ENCODE peak calls at places on chromosomes 5 and 9, in six cellular contexts. One of them, this sample, is unnamed.

GRCh38 chr5:153907170-153907775 is 131.4 kb downstream of the FAM114A2 start:
- DNase-seq in hypothalamus: no peak
- DNase-seq in fibroblast of mammary gland: peak
- DNase-seq in activated naive CD4-positive, alpha-beta T cell treated with Interleukin-2 at 50 U/mL for 16 hours: no peak
- DNase-seq in M059J: no peak
- DNase-seq in EL: no peak
- DNase-seq in this sample: no peak

GRCh38 chr9:22512495-22512894 is 65.9 kb downstream of the DMRTA1 start:
- DNase-seq in hypothalamus: no peak
- DNase-seq in fibroblast of mammary gland: no peak
- DNase-seq in activated naive CD4-positive, alpha-beta T cell treated with Interleukin-2 at 50 U/mL for 16 hours: no peak
- DNase-seq in M059J: no peak
- DNase-seq in EL: no peak
- DNase-seq in this sample: no peak

GRCh38 chr9:130276121-130276520 is 10.6 kb downstream of the HMCN2 start:
- DNase-seq in hypothalamus: no peak
- DNase-seq in fibroblast of mammary gland: peak
- DNase-seq in activated naive CD4-positive, alpha-beta T cell treated with Interleukin-2 at 50 U/mL for 16 hours: no peak
- DNase-seq in M059J: peak
- DNase-seq in EL: peak
- DNase-seq in this sample: no peak

GRCh38 chr5:983238-983524 is 25.4 kb upstream of the NKD2 start:
- DNase-seq in hypothalamus: no peak
- DNase-seq in fibroblast of mammary gland: no peak
- DNase-seq in activated naive CD4-positive, alpha-beta T cell treated with Interleukin-2 at 50 U/mL for 16 hours: no peak
- DNase-seq in M059J: no peak
- DNase-seq in EL: no peak
- DNase-seq in this sample: no peak

GRCh38 chr9:83062653-83063527 is at the start of gene RASEF:
- DNase-seq in hypothalamus: no peak
- DNase-seq in fibroblast of mammary gland: no peak
- DNase-seq in activated naive CD4-positive, alpha-beta T cell treated with Interleukin-2 at 50 U/mL for 16 hours: no peak
- DNase-seq in M059J: peak
- DNase-seq in EL: peak
- DNase-seq in this sample: no peak

GRCh38 chr9:36748322-36748899 is 175.7 kb downstream of the MELK start:
- DNase-seq in hypothalamus: no peak
- DNase-seq in fibroblast of mammary gland: peak
- DNase-seq in activated naive CD4-positive, alpha-beta T cell treated with Interleukin-2 at 50 U/mL for 16 hours: peak
- DNase-seq in M059J: peak
- DNase-seq in EL: peak
- DNase-seq in this sample: peak

GRCh38 chr5:169629847-169630548 is 7.1 kb upstream of the DOCK2 start:
- DNase-seq in hypothalamus: no peak
- DNase-seq in fibroblast of mammary gland: peak
- DNase-seq in activated naive CD4-positive, alpha-beta T cell treated with Interleukin-2 at 50 U/mL for 16 hours: no peak
- DNase-seq in M059J: peak
- DNase-seq in EL: peak
- DNase-seq in this sample: no peak

GRCh38 chr9:69455311-69455710 is 130.3 kb downstream of the ENTREP1 start:
- DNase-seq in hypothalamus: no peak
- DNase-seq in fibroblast of mammary gland: no peak
- DNase-seq in activated naive CD4-positive, alpha-beta T cell treated with Interleukin-2 at 50 U/mL for 16 hours: no peak
- DNase-seq in M059J: no peak
- DNase-seq in EL: no peak
- DNase-seq in this sample: no peak

GRCh38 chr9:33924978-33925797 is 108.2 kb downstream of the UBE2R2 start:
- DNase-seq in hypothalamus: peak
- DNase-seq in fibroblast of mammary gland: peak
- DNase-seq in activated naive CD4-positive, alpha-beta T cell treated with Interleukin-2 at 50 U/mL for 16 hours: no peak
- DNase-seq in M059J: peak
- DNase-seq in EL: peak
- DNase-seq in this sample: peak

GRCh38 chr9:127746959-127747569 is 12.0 kb upstream of the TOR2A start:
- DNase-seq in hypothalamus: no peak
- DNase-seq in fibroblast of mammary gland: no peak
- DNase-seq in activated naive CD4-positive, alpha-beta T cell treated with Interleukin-2 at 50 U/mL for 16 hours: no peak
- DNase-seq in M059J: no peak
- DNase-seq in EL: no peak
- DNase-seq in this sample: no peak

GRCh38 chr9:89924611-89925010 is 319.8 kb downstream of the GADD45G start:
- DNase-seq in hypothalamus: no peak
- DNase-seq in fibroblast of mammary gland: no peak
- DNase-seq in activated naive CD4-positive, alpha-beta T cell treated with Interleukin-2 at 50 U/mL for 16 hours: no peak
- DNase-seq in M059J: no peak
- DNase-seq in EL: no peak
- DNase-seq in this sample: no peak

GRCh38 chr9:88826651-88827245 is 164.5 kb upstream of the S1PR3 start:
- DNase-seq in hypothalamus: no peak
- DNase-seq in fibroblast of mammary gland: peak
- DNase-seq in activated naive CD4-positive, alpha-beta T cell treated with Interleukin-2 at 50 U/mL for 16 hours: no peak
- DNase-seq in M059J: peak
- DNase-seq in EL: peak
- DNase-seq in this sample: no peak

GRCh38 chr9:36853233-36853632 is 180.8 kb downstream of the PAX5 start:
- DNase-seq in hypothalamus: no peak
- DNase-seq in fibroblast of mammary gland: no peak
- DNase-seq in activated naive CD4-positive, alpha-beta T cell treated with Interleukin-2 at 50 U/mL for 16 hours: no peak
- DNase-seq in M059J: no peak
- DNase-seq in EL: no peak
- DNase-seq in this sample: no peak

GRCh38 chr9:21837501-21837900 is 35.1 kb downstream of the MTAP start:
- DNase-seq in hypothalamus: no peak
- DNase-seq in fibroblast of mammary gland: no peak
- DNase-seq in activated naive CD4-positive, alpha-beta T cell treated with Interleukin-2 at 50 U/mL for 16 hours: no peak
- DNase-seq in M059J: peak
- DNase-seq in EL: no peak
- DNase-seq in this sample: no peak

GRCh38 chr5:128491291-128491690 is 46.8 kb downstream of the FBN2 start:
- DNase-seq in hypothalamus: no peak
- DNase-seq in fibroblast of mammary gland: peak
- DNase-seq in activated naive CD4-positive, alpha-beta T cell treated with Interleukin-2 at 50 U/mL for 16 hours: no peak
- DNase-seq in M059J: no peak
- DNase-seq in EL: peak
- DNase-seq in this sample: no peak

GRCh38 chr9:137437691-137438590 is 3.2 kb downstream of the ENTPD8 start:
- DNase-seq in hypothalamus: no peak
- DNase-seq in fibroblast of mammary gland: no peak
- DNase-seq in activated naive CD4-positive, alpha-beta T cell treated with Interleukin-2 at 50 U/mL for 16 hours: no peak
- DNase-seq in M059J: no peak
- DNase-seq in EL: no peak
- DNase-seq in this sample: no peak

GRCh38 chr9:124964604-124965003 is 23.7 kb upstream of the GOLGA1 start:
- DNase-seq in hypothalamus: no peak
- DNase-seq in fibroblast of mammary gland: no peak
- DNase-seq in activated naive CD4-positive, alpha-beta T cell treated with Interleukin-2 at 50 U/mL for 16 hours: no peak
- DNase-seq in M059J: no peak
- DNase-seq in EL: no peak
- DNase-seq in this sample: no peak

GRCh38 chr9:127910613-127911205 is 6.1 kb downstream of the ST6GALNAC4 start:
- DNase-seq in hypothalamus: no peak
- DNase-seq in fibroblast of mammary gland: peak
- DNase-seq in activated naive CD4-positive, alpha-beta T cell treated with Interleukin-2 at 50 U/mL for 16 hours: no peak
- DNase-seq in M059J: peak
- DNase-seq in EL: peak
- DNase-seq in this sample: no peak

GRCh38 chr5:179119415-179120170 is 59.4 kb downstream of the ZNF354C start:
- DNase-seq in hypothalamus: no peak
- DNase-seq in fibroblast of mammary gland: no peak
- DNase-seq in activated naive CD4-positive, alpha-beta T cell treated with Interleukin-2 at 50 U/mL for 16 hours: no peak
- DNase-seq in M059J: no peak
- DNase-seq in EL: no peak
- DNase-seq in this sample: no peak

This sample was measured in GM20000.